ENCODE peak calls at places on chromosomes 4 and X, in six cellular contexts. C is DND-41; T is naive thymus-derived CD4-positive, alpha-beta T cell; N is GM03348; Y is activated T-cell treated with anti-CD3 and anti-CD28 coated beads for 4 hours; K is cardiac muscle cell. U is an unnamed sample.

GRCh38 chr4:7041851-7042696 is 1.1 kb upstream of the TADA2B start:
- DNase-seq in C (no peak), T (peak; percentile 32), N (peak; percentile 78), Y (no peak), K (no peak), U (peak; percentile 76)

GRCh38 chr4:88291003-88291402 is 6.6 kb upstream of the PPM1K start:
- DNase-seq in C (no peak), T (no peak), N (no peak), Y (no peak), K (peak; percentile 21), U (peak; percentile 60)

GRCh38 chrX:97199501-97199900 is 315.8 kb downstream of the RPA4 start:
- DNase-seq in C (no peak), T (no peak), N (no peak), Y (no peak), K (no peak), U (no peak)

GRCh38 chrX:76428243-76429130 is 977 bp downstream of the MAGEE1 start:
- DNase-seq in C (peak; percentile 37), T (peak; percentile 59), N (peak; percentile 12), Y (peak; percentile 30), K (no peak), U (peak; percentile 15)

GRCh38 chrX:118976599-118977340 is 2.4 kb downstream of the LONRF3 start:
- DNase-seq in C (no peak), T (no peak), N (peak; percentile 29), Y (peak; percentile 14), K (no peak), U (peak; percentile 90)

GRCh38 chr4:73248821-73249220 is 9.8 kb downstream of the ANKRD17 start:
- DNase-seq in C (no peak), T (no peak), N (no peak), Y (no peak), K (no peak), U (no peak)

GRCh38 chr4:107888237-107888636 is 43.1 kb upstream of the CYP2U1 start:
- DNase-seq in C (peak; percentile 6), T (no peak), N (no peak), Y (no peak), K (no peak), U (no peak)

GRCh38 chrX:104695593-104695992 is 129.6 kb downstream of the IL1RAPL2 start:
- DNase-seq in C (no peak), T (no peak), N (no peak), Y (no peak), K (no peak), U (no peak)

GRCh38 chrX:48530736-48531135 is 8.8 kb upstream of the TBC1D25 start:
- DNase-seq in C (no peak), T (no peak), N (peak; percentile 11), Y (no peak), K (no peak), U (no peak)

GRCh38 chrX:49271341-49271740 is 1.7 kb downstream of the PPP1R3F start:
- DNase-seq in C (no peak), T (no peak), N (no peak), Y (no peak), K (no peak), U (peak; percentile 15)

GRCh38 chr4:17098946-17099345 is 200.5 kb upstream of the LDB2 start:
- DNase-seq in C (no peak), T (no peak), N (peak; percentile 7), Y (no peak), K (no peak), U (no peak)

GRCh38 chrX:153832732-153833131 is 2.4 kb upstream of the PDZD4 start:
- DNase-seq in C (no peak), T (no peak), N (no peak), Y (no peak), K (peak; percentile 41), U (no peak)